ENCODE peak calls at places on chromosomes 7 and 10, in six cellular contexts. One of them, this sample, is unnamed.

GRCh38 chr7:63025815-63026214 is 972.8 kb upstream of the ZNF722 start:
- DNase-seq in H9: no peak
- DNase-seq in IMR-90: no peak
- DNase-seq in mesenchymal stem cell: no peak
- DNase-seq in mesendoderm: no peak
- DNase-seq in H1: no peak
- DNase-seq in this sample: no peak

GRCh38 chr7:112411186-112411795 is 39.0 kb upstream of the IFRD1 start:
- DNase-seq in mesendoderm: peak
- DNase-seq in IMR-90: peak
- DNase-seq in mesenchymal stem cell: peak
- DNase-seq in H1: no peak
- DNase-seq in H9: no peak
- DNase-seq in this sample: no peak

GRCh38 chr10:50392966-50393718 is 141.8 kb upstream of the ASAH2 start:
- DNase-seq in H1: no peak
- DNase-seq in mesenchymal stem cell: peak
- DNase-seq in H9: no peak
- DNase-seq in mesendoderm: no peak
- DNase-seq in IMR-90: no peak
- DNase-seq in this sample: no peak

GRCh38 chr7:45580053-45580872 is 6.1 kb downstream of the ADCY1 start:
- DNase-seq in mesenchymal stem cell: no peak
- DNase-seq in mesendoderm: peak
- DNase-seq in IMR-90: no peak
- DNase-seq in H1: no peak
- DNase-seq in H9: peak
- DNase-seq in this sample: no peak

GRCh38 chr7:16803881-16804673 is 722 bp downstream of the AGR2 start:
- DNase-seq in mesenchymal stem cell: peak
- DNase-seq in IMR-90: peak
- DNase-seq in H9: no peak
- DNase-seq in H1: no peak
- DNase-seq in mesendoderm: no peak
- DNase-seq in this sample: no peak

GRCh38 chr10:68826764-68827591 is at the start of gene STOX1:
- DNase-seq in IMR-90: peak
- DNase-seq in mesendoderm: peak
- DNase-seq in mesenchymal stem cell: peak
- DNase-seq in H9: peak
- DNase-seq in H1: peak
- DNase-seq in this sample: peak

GRCh38 chr7:30923774-30924413 is 12.2 kb downstream of the AQP1 start:
- DNase-seq in mesenchymal stem cell: no peak
- DNase-seq in IMR-90: no peak
- DNase-seq in H9: peak
- DNase-seq in mesendoderm: no peak
- DNase-seq in H1: no peak
- DNase-seq in this sample: no peak

GRCh38 chr10:118701529-118702323 is 53.0 kb downstream of the CACUL1 start:
- DNase-seq in IMR-90: peak
- DNase-seq in H1: no peak
- DNase-seq in mesenchymal stem cell: peak
- DNase-seq in H9: peak
- DNase-seq in mesendoderm: peak
- DNase-seq in this sample: no peak

GRCh38 chr7:79284226-79284625 is 169.2 kb downstream of the MAGI2 start:
- DNase-seq in H9: no peak
- DNase-seq in H1: no peak
- DNase-seq in mesendoderm: no peak
- DNase-seq in mesenchymal stem cell: no peak
- DNase-seq in IMR-90: peak
- DNase-seq in this sample: no peak

GRCh38 chr10:126013489-126014281 is 117.3 kb downstream of the FANK1 start:
- DNase-seq in H1: peak
- DNase-seq in mesendoderm: peak
- DNase-seq in IMR-90: peak
- DNase-seq in mesenchymal stem cell: peak
- DNase-seq in H9: peak
- DNase-seq in this sample: no peak

GRCh38 chr10:116836087-116836486 is 13.2 kb upstream of the ENO4 start:
- DNase-seq in mesenchymal stem cell: no peak
- DNase-seq in IMR-90: no peak
- DNase-seq in mesendoderm: peak
- DNase-seq in H9: peak
- DNase-seq in H1: peak
- DNase-seq in this sample: peak

GRCh38 chr10:23096814-23097549 is 1.6 kb downstream of the MSRB2 start:
- DNase-seq in mesenchymal stem cell: peak
- DNase-seq in mesendoderm: peak
- DNase-seq in H1: no peak
- DNase-seq in IMR-90: peak
- DNase-seq in H9: no peak
- DNase-seq in this sample: no peak

GRCh38 chr7:10205690-10206089 is 768.0 kb upstream of the PHF14 start:
- DNase-seq in IMR-90: no peak
- DNase-seq in H9: no peak
- DNase-seq in mesendoderm: no peak
- DNase-seq in mesenchymal stem cell: no peak
- DNase-seq in H1: no peak
- DNase-seq in this sample: no peak

GRCh38 chr10:43138757-43139241 is 554 bp downstream of the CSGALNACT2 start:
- DNase-seq in H1: no peak
- DNase-seq in mesenchymal stem cell: peak
- DNase-seq in IMR-90: peak
- DNase-seq in mesendoderm: peak
- DNase-seq in H9: no peak
- DNase-seq in this sample: no peak

GRCh38 chr7:617614-618538 is 98.2 kb upstream of the PDGFA start:
- DNase-seq in H9: no peak
- DNase-seq in mesenchymal stem cell: no peak
- DNase-seq in mesendoderm: no peak
- DNase-seq in H1: no peak
- DNase-seq in IMR-90: no peak
- DNase-seq in this sample: no peak

GRCh38 chr10:132408823-132409666 is 12.0 kb downstream of the PWWP2B start:
- DNase-seq in IMR-90: no peak
- DNase-seq in mesenchymal stem cell: no peak
- DNase-seq in H1: no peak
- DNase-seq in mesendoderm: no peak
- DNase-seq in H9: no peak
- DNase-seq in this sample: no peak

GRCh38 chr10:98589007-98589406 is 142.3 kb upstream of the HPS1 start:
- DNase-seq in H9: no peak
- DNase-seq in IMR-90: peak
- DNase-seq in H1: no peak
- DNase-seq in mesenchymal stem cell: peak
- DNase-seq in mesendoderm: no peak
- DNase-seq in this sample: no peak

GRCh38 chr7:149828357-149829309 is 9.5 kb upstream of the ZNF862 start:
- DNase-seq in H1: no peak
- DNase-seq in mesenchymal stem cell: no peak
- DNase-seq in IMR-90: no peak
- DNase-seq in H9: no peak
- DNase-seq in mesendoderm: no peak
- DNase-seq in this sample: no peak

GRCh38 chr7:28298870-28299484 is 113.3 kb upstream of the CREB5 start:
- DNase-seq in mesenchymal stem cell: peak
- DNase-seq in mesendoderm: peak
- DNase-seq in IMR-90: peak
- DNase-seq in H1: peak
- DNase-seq in H9: peak
- DNase-seq in this sample: peak

GRCh38 chr7:156493942-156494341 is 146.6 kb upstream of the RNF32 start:
- DNase-seq in mesenchymal stem cell: peak
- DNase-seq in IMR-90: peak
- DNase-seq in mesendoderm: no peak
- DNase-seq in H9: no peak
- DNase-seq in H1: no peak
- DNase-seq in this sample: no peak

GRCh38 chr10:7192831-7193348 is 217.9 kb downstream of the SFMBT2 start:
- DNase-seq in H9: no peak
- DNase-seq in mesendoderm: no peak
- DNase-seq in H1: no peak
- DNase-seq in mesenchymal stem cell: no peak
- DNase-seq in IMR-90: no peak
- DNase-seq in this sample: no peak

GRCh38 chr10:98411768-98412167 is 3.2 kb downstream of the PYROXD2 start:
- DNase-seq in H9: no peak
- DNase-seq in mesendoderm: no peak
- DNase-seq in IMR-90: peak
- DNase-seq in mesenchymal stem cell: peak
- DNase-seq in H1: no peak
- DNase-seq in this sample: no peak

GRCh38 chr10:8051851-8052257 is 2.6 kb upstream of the GATA3 start:
- DNase-seq in H9: peak
- DNase-seq in IMR-90: no peak
- DNase-seq in mesenchymal stem cell: no peak
- DNase-seq in H1: no peak
- DNase-seq in mesendoderm: peak
- DNase-seq in this sample: peak

GRCh38 chr10:11861341-11861740 is 38.2 kb downstream of the PROSER2 start:
- DNase-seq in H1: no peak
- DNase-seq in IMR-90: no peak
- DNase-seq in H9: no peak
- DNase-seq in mesenchymal stem cell: no peak
- DNase-seq in mesendoderm: no peak
- DNase-seq in this sample: no peak

GRCh38 chr7:146660839-146661238 is 544.2 kb downstream of the CNTNAP2 start:
- DNase-seq in IMR-90: no peak
- DNase-seq in H9: no peak
- DNase-seq in mesenchymal stem cell: no peak
- DNase-seq in H1: no peak
- DNase-seq in mesendoderm: peak
- DNase-seq in this sample: no peak

GRCh38 chr10:22978287-22978686 is 50.4 kb downstream of the ARMC3 start:
- DNase-seq in H1: no peak
- DNase-seq in H9: no peak
- DNase-seq in IMR-90: no peak
- DNase-seq in mesendoderm: peak
- DNase-seq in mesenchymal stem cell: peak
- DNase-seq in this sample: no peak

GRCh38 chr7:80139179-80139578 is 4.5 kb downstream of the GNAI1 start:
- DNase-seq in mesendoderm: no peak
- DNase-seq in H1: no peak
- DNase-seq in IMR-90: no peak
- DNase-seq in H9: no peak
- DNase-seq in mesenchymal stem cell: no peak
- DNase-seq in this sample: no peak

GRCh38 chr10:99364125-99364524 is 35.0 kb downstream of the CNNM1 start:
- DNase-seq in IMR-90: peak
- DNase-seq in H9: no peak
- DNase-seq in mesenchymal stem cell: peak
- DNase-seq in H1: no peak
- DNase-seq in mesendoderm: no peak
- DNase-seq in this sample: no peak

GRCh38 chr10:77186936-77187335 is 450.7 kb downstream of the KCNMA1 start:
- DNase-seq in H1: no peak
- DNase-seq in mesenchymal stem cell: peak
- DNase-seq in IMR-90: peak
- DNase-seq in mesendoderm: no peak
- DNase-seq in H9: no peak
- DNase-seq in this sample: no peak

GRCh38 chr7:48813472-48813871 is 110.9 kb upstream of the CDC14C start:
- DNase-seq in mesendoderm: no peak
- DNase-seq in H9: no peak
- DNase-seq in H1: no peak
- DNase-seq in IMR-90: no peak
- DNase-seq in mesenchymal stem cell: no peak
- DNase-seq in this sample: no peak
- H3K23ac ChIP-seq in mesendoderm: no peak
- H3K23ac ChIP-seq in H9: no peak
- H3K23ac ChIP-seq in H1: no peak
- H3K23ac ChIP-seq in IMR-90: no peak
- H3K23ac ChIP-seq in mesenchymal stem cell: no peak
- H3K23ac ChIP-seq in this sample: no peak

DNA sequence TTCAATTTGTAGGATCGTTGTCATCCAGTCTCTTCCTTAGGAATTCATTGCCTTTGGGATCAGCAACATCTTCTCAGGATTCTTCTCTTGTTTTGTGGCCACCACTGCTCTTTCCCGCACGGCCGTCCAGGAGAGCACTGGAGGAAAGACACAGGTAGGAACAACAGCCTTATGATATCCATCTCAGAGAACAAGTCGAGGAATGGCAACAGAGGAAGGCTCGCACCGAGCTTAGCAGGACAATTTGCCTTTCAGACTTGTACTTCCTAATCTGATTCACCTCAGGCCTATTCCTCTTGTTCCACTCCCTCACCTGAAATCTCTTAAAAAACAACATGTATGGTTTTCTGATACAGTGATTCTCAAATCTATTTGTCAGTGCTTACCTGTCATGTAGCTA is 29.5 kb downstream of the SLC26A4 start:
- DNase-seq in mesenchymal stem cell: no peak
- DNase-seq in IMR-90: no peak
- DNase-seq in mesendoderm: no peak
- DNase-seq in H9: no peak
- DNase-seq in H1: no peak
- DNase-seq in this sample: no peak
- H2BK15ac ChIP-seq in mesenchymal stem cell: no peak
- H2BK15ac ChIP-seq in IMR-90: no peak
- H2BK15ac ChIP-seq in mesendoderm: no peak
- H2BK15ac ChIP-seq in H9: no peak
- H2BK15ac ChIP-seq in H1: no peak
- H2BK15ac ChIP-seq in this sample: no peak

GRCh38 chr7:117661312-117661711 is 181.5 kb downstream of the CFTR start:
- DNase-seq in H9: no peak
- DNase-seq in IMR-90: no peak
- DNase-seq in mesenchymal stem cell: no peak
- DNase-seq in H1: no peak
- DNase-seq in mesendoderm: peak
- DNase-seq in this sample: no peak
- H3K9ac ChIP-seq in H9: no peak
- H3K9ac ChIP-seq in IMR-90: no peak
- H3K9ac ChIP-seq in mesenchymal stem cell: no peak
- H3K9ac ChIP-seq in H1: no peak
- H3K9ac ChIP-seq in mesendoderm: no peak
- H3K9ac ChIP-seq in this sample: no peak

DNA sequence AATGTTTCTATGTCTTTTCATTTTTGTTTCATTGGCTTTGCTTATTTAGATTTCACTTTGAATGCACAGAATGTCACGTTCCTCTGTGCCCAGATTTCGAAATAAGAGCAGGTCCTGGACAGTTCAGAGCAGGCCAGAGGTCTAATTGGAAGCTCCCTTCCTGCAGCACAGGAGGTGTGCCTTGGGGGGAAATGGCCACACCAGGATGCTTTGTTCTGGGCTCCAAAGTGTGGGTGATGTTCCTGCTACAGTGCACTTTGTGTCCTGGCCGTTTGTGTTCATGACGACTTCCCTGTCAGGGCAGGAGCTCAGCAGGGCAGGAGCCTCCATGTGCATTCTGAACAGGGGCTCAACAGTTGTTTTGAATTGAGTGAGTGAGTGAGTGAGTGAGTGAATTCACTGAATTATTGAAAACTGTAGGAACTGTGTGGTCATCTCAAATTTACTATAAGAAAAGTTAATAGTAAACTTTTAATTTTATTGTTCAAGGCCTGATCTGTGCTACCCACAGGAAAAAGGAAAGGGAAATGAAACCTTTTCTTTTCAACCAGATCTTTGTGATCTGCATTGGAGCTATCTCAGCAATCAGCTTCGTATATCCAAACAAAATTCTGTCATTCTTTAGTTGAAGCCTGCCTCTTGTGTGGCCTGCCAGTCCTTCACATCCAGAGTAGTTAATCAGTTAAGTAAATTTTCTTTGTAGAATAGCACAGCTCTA is 109.5 kb upstream of the GJD4 start:
- DNase-seq in IMR-90: peak
- DNase-seq in mesendoderm: no peak
- DNase-seq in mesenchymal stem cell: peak
- DNase-seq in H1: no peak
- DNase-seq in H9: no peak
- DNase-seq in this sample: no peak
- H3K23ac ChIP-seq in IMR-90: no peak
- H3K23ac ChIP-seq in mesendoderm: no peak
- H3K23ac ChIP-seq in mesenchymal stem cell: no peak
- H3K23ac ChIP-seq in H1: no peak
- H3K23ac ChIP-seq in H9: no peak
- H3K23ac ChIP-seq in this sample: no peak